ENCODE peak calls at places on chromosomes 13 and 19, in four cellular contexts. N is fibroblast of the aortic adventitia, I is AML-193, R is NCI-H1092. B is an unnamed sample.

GRCh38 chr19:9768175-9769112 is at the start of gene ZNF846:
- DNase-seq in N (peak), I (peak), R (peak), B (peak)

GRCh38 chr19:7973883-7974282 is 30.4 kb upstream of the TIMM44 start:
- DNase-seq in N (no peak), I (no peak), R (no peak), B (no peak)

GRCh38 chr13:73754727-73755292 is 379.4 kb downstream of the KLF12 start:
- DNase-seq in N (peak), I (peak), R (peak), B (peak)

GRCh38 chr19:17965370-17966114 is 1.4 kb upstream of the KCNN1 start:
- DNase-seq in N (no peak), I (no peak), R (no peak), B (no peak)

GRCh38 chr13:63944896-63945295 is 2529.2 kb upstream of the PCDH20 start:
- DNase-seq in N (no peak), I (no peak), R (no peak), B (no peak)

GRCh38 chr19:1452802-1453524 is 3.0 kb downstream of the APC2 start:
- DNase-seq in N (no peak), I (no peak), R (no peak), B (no peak)

GRCh38 chr13:39968646-39969475 is 313.4 kb downstream of the COG6 start:
- DNase-seq in N (no peak), I (no peak), R (no peak), B (no peak)

GRCh38 chr13:41668130-41668757 is 210.9 kb downstream of the RGCC start:
- DNase-seq in N (peak), I (peak), R (peak), B (peak)

GRCh38 chr13:44649118-44649455 is 73.0 kb upstream of the TSC22D1 start:
- DNase-seq in N (no peak), I (no peak), R (no peak), B (peak)